ENCODE peak calls at places on chromosomes 4 and X, in five cellular contexts. One of them, this sample, is unnamed.

GRCh38 chr4:55066018-55066417 is 59.4 kb downstream of the KDR start:
- DNase-seq in brain microvascular endothelial cell: no peak
- DNase-seq in heart left ventricle: no peak
- DNase-seq in spleen: no peak
- DNase-seq in CD4-positive, CD25-positive, alpha-beta regulatory T cell: no peak
- DNase-seq in this sample: no peak

GRCh38 chrX:10660171-10660570 is 39.8 kb upstream of the MID1 start:
- DNase-seq in brain microvascular endothelial cell: no peak
- DNase-seq in spleen: no peak
- DNase-seq in heart left ventricle: no peak
- DNase-seq in CD4-positive, CD25-positive, alpha-beta regulatory T cell: no peak
- DNase-seq in this sample: no peak

GRCh38 chrX:150212672-150213480 is 150.2 kb upstream of the MAMLD1 start:
- DNase-seq in brain microvascular endothelial cell: no peak
- DNase-seq in heart left ventricle: peak; percentile 79
- DNase-seq in CD4-positive, CD25-positive, alpha-beta regulatory T cell: no peak
- DNase-seq in spleen: peak; percentile 51
- DNase-seq in this sample: no peak

GRCh38 chrX:82556588-82556987 is 951.5 kb upstream of the POU3F4 start:
- DNase-seq in CD4-positive, CD25-positive, alpha-beta regulatory T cell: no peak
- DNase-seq in spleen: no peak
- DNase-seq in heart left ventricle: no peak
- DNase-seq in brain microvascular endothelial cell: no peak
- DNase-seq in this sample: no peak

GRCh38 chr4:78863991-78864390 is 75.2 kb downstream of the PAQR3 start:
- DNase-seq in brain microvascular endothelial cell: no peak
- DNase-seq in CD4-positive, CD25-positive, alpha-beta regulatory T cell: no peak
- DNase-seq in heart left ventricle: no peak
- DNase-seq in spleen: no peak
- DNase-seq in this sample: no peak

GRCh38 chrX:402857-403256 is 16.1 kb upstream of the PPP2R3B start:
- DNase-seq in CD4-positive, CD25-positive, alpha-beta regulatory T cell: no peak
- DNase-seq in heart left ventricle: no peak
- DNase-seq in spleen: no peak
- DNase-seq in brain microvascular endothelial cell: no peak
- DNase-seq in this sample: no peak

GRCh38 chr4:158259955-158260575 is 49.8 kb downstream of the TMEM144 start:
- DNase-seq in brain microvascular endothelial cell: no peak
- DNase-seq in spleen: no peak
- DNase-seq in CD4-positive, CD25-positive, alpha-beta regulatory T cell: no peak
- DNase-seq in heart left ventricle: no peak
- DNase-seq in this sample: no peak

GRCh38 chr4:147117400-147117799 is 171.7 kb upstream of the TTC29 start:
- DNase-seq in heart left ventricle: no peak
- DNase-seq in brain microvascular endothelial cell: no peak
- DNase-seq in CD4-positive, CD25-positive, alpha-beta regulatory T cell: no peak
- DNase-seq in spleen: no peak
- DNase-seq in this sample: no peak

GRCh38 chr4:156168288-156168687 is 214.6 kb upstream of the CTSO start:
- DNase-seq in brain microvascular endothelial cell: no peak
- DNase-seq in heart left ventricle: no peak
- DNase-seq in spleen: no peak
- DNase-seq in CD4-positive, CD25-positive, alpha-beta regulatory T cell: no peak
- DNase-seq in this sample: no peak

GRCh38 chr4:171650543-171650942 is 162.7 kb upstream of the GALNTL6 start:
- DNase-seq in spleen: no peak
- DNase-seq in CD4-positive, CD25-positive, alpha-beta regulatory T cell: no peak
- DNase-seq in brain microvascular endothelial cell: no peak
- DNase-seq in heart left ventricle: no peak
- DNase-seq in this sample: no peak

GRCh38 chrX:124280294-124280902 is 52.1 kb upstream of the TEX13D start:
- DNase-seq in heart left ventricle: no peak
- DNase-seq in spleen: no peak
- DNase-seq in CD4-positive, CD25-positive, alpha-beta regulatory T cell: no peak
- DNase-seq in brain microvascular endothelial cell: no peak
- DNase-seq in this sample: no peak

GRCh38 chr4:4601803-4602369 is 60.0 kb upstream of the STX18 start:
- DNase-seq in CD4-positive, CD25-positive, alpha-beta regulatory T cell: no peak
- DNase-seq in brain microvascular endothelial cell: no peak
- DNase-seq in spleen: no peak
- DNase-seq in heart left ventricle: no peak
- DNase-seq in this sample: no peak

GRCh38 chr4:4596720-4597119 is 54.9 kb upstream of the STX18 start:
- DNase-seq in spleen: no peak
- DNase-seq in brain microvascular endothelial cell: no peak
- DNase-seq in heart left ventricle: no peak
- DNase-seq in CD4-positive, CD25-positive, alpha-beta regulatory T cell: no peak
- DNase-seq in this sample: no peak

GRCh38 chr4:4599886-4600285 is 58.0 kb upstream of the STX18 start:
- DNase-seq in CD4-positive, CD25-positive, alpha-beta regulatory T cell: no peak
- DNase-seq in spleen: no peak
- DNase-seq in brain microvascular endothelial cell: no peak
- DNase-seq in heart left ventricle: no peak
- DNase-seq in this sample: no peak

GRCh38 chr4:4602468-4602867 is 60.6 kb upstream of the STX18 start:
- DNase-seq in CD4-positive, CD25-positive, alpha-beta regulatory T cell: no peak
- DNase-seq in heart left ventricle: no peak
- DNase-seq in brain microvascular endothelial cell: no peak
- DNase-seq in spleen: no peak
- DNase-seq in this sample: no peak

DNA sequence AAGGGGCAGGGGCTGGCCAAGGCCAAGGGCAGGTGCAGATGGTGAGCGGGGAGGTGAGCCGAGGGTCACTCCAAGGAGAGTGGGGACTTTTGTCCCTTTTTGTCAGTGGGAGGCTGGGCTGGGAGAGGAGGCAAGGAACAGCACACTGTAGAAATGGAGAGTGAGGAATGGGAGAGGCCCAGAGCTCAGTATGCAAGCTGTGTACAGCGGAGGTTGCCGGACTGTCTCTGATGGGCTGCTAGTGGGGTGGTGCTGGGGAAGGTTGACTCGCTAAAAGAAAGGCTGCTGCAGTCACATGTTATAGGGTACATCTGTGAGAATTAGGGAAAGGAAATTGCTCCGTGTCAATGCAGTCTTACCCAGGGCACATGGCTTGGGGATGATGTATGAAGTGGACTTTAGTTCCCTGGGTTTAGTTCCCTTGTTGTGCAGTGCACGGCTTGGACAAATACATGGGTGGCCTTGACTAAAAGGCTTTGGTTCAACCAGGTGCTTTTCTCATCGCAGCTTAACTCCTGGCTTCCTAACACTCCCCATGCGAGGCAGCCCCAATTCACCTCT is 57.1 kb upstream of the STX18 start:
- DNase-seq in CD4-positive, CD25-positive, alpha-beta regulatory T cell: no peak
- DNase-seq in heart left ventricle: no peak
- DNase-seq in spleen: no peak
- DNase-seq in brain microvascular endothelial cell: no peak
- DNase-seq in this sample: no peak
- H3K27ac ChIP-seq in CD4-positive, CD25-positive, alpha-beta regulatory T cell: no peak overlapping the region
- H3K27ac ChIP-seq in heart left ventricle: no peak overlapping the region
- H3K27ac ChIP-seq in spleen: no peak overlapping the region
- H3K27ac ChIP-seq in brain microvascular endothelial cell: no peak overlapping the region
- H3K27ac ChIP-seq in this sample: no peak overlapping the region

GRCh38 chrX:44012484-44013096 is 39.4 kb upstream of the NDP start:
- DNase-seq in heart left ventricle: peak; percentile 31
- DNase-seq in CD4-positive, CD25-positive, alpha-beta regulatory T cell: no peak
- DNase-seq in spleen: peak; percentile 81
- DNase-seq in brain microvascular endothelial cell: peak; percentile 61
- DNase-seq in this sample: no peak
- H3K27ac ChIP-seq in heart left ventricle: no peak overlapping the region
- H3K27ac ChIP-seq in CD4-positive, CD25-positive, alpha-beta regulatory T cell: no peak overlapping the region
- H3K27ac ChIP-seq in spleen: peak overlapping the region; percentile 74
- H3K27ac ChIP-seq in brain microvascular endothelial cell: no peak overlapping the region
- H3K27ac ChIP-seq in this sample: no peak overlapping the region

GRCh38 chrX:71625471-71625870 is 7.2 kb upstream of the CXCR3 start:
- DNase-seq in heart left ventricle: no peak
- DNase-seq in brain microvascular endothelial cell: no peak
- DNase-seq in spleen: no peak
- DNase-seq in CD4-positive, CD25-positive, alpha-beta regulatory T cell: no peak
- DNase-seq in this sample: no peak
- H3K27ac ChIP-seq in heart left ventricle: no peak overlapping the region
- H3K27ac ChIP-seq in brain microvascular endothelial cell: no peak overlapping the region
- H3K27ac ChIP-seq in spleen: no peak overlapping the region
- H3K27ac ChIP-seq in CD4-positive, CD25-positive, alpha-beta regulatory T cell: no peak overlapping the region
- H3K27ac ChIP-seq in this sample: no peak overlapping the region

DNA sequence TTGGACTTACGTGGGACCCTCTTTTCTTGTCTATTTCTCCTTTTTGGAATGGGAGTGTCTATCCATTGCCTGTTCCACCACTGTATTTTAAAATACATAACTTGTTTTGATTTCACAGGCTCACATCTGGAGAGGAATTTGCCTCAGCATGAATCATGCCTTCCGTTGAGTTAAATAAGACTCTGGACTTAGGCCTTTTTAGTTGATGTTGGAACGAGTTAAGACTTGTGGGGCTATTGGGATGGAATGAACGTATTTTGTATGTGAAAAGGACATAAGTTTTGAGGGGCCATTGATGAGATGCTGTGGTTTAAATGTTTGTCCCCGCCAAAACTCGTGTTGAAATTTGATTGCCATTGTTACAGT is 66.2 kb downstream of the BEX3 start:
- DNase-seq in heart left ventricle: no peak
- DNase-seq in spleen: no peak
- DNase-seq in brain microvascular endothelial cell: peak; percentile 44
- DNase-seq in CD4-positive, CD25-positive, alpha-beta regulatory T cell: no peak
- DNase-seq in this sample: no peak
- H3K27ac ChIP-seq in heart left ventricle: no peak overlapping the region
- H3K27ac ChIP-seq in spleen: no peak overlapping the region
- H3K27ac ChIP-seq in brain microvascular endothelial cell: peak overlapping the region; percentile 10
- H3K27ac ChIP-seq in CD4-positive, CD25-positive, alpha-beta regulatory T cell: no peak overlapping the region
- H3K27ac ChIP-seq in this sample: no peak overlapping the region

GRCh38 chrX:38313190-38313589 is 14.1 kb downstream of the RPGR start:
- DNase-seq in brain microvascular endothelial cell: peak; percentile 62
- DNase-seq in CD4-positive, CD25-positive, alpha-beta regulatory T cell: no peak
- DNase-seq in spleen: no peak
- DNase-seq in heart left ventricle: no peak
- DNase-seq in this sample: no peak
- H3K27ac ChIP-seq in brain microvascular endothelial cell: peak overlapping the region; percentile 55
- H3K27ac ChIP-seq in CD4-positive, CD25-positive, alpha-beta regulatory T cell: no peak overlapping the region
- H3K27ac ChIP-seq in spleen: no peak overlapping the region
- H3K27ac ChIP-seq in heart left ventricle: no peak overlapping the region
- H3K27ac ChIP-seq in this sample: no peak overlapping the region

GRCh38 chr4:25913851-25914669 is at the start of gene SMIM20:
- DNase-seq in spleen: peak; percentile 98
- DNase-seq in heart left ventricle: peak; percentile 94
- DNase-seq in brain microvascular endothelial cell: peak; percentile 77
- DNase-seq in CD4-positive, CD25-positive, alpha-beta regulatory T cell: peak; percentile 91
- DNase-seq in this sample: peak; percentile 88

GRCh38 chr4:25915359-25915716 is 1.3 kb downstream of the SMIM20 start:
- DNase-seq in heart left ventricle: peak; percentile 39
- DNase-seq in brain microvascular endothelial cell: peak; percentile 18
- DNase-seq in CD4-positive, CD25-positive, alpha-beta regulatory T cell: no peak
- DNase-seq in spleen: no peak
- DNase-seq in this sample: no peak

GRCh38 chr4:25914670-25915358 is 794 bp downstream of the SMIM20 start:
- DNase-seq in brain microvascular endothelial cell: no peak
- DNase-seq in CD4-positive, CD25-positive, alpha-beta regulatory T cell: no peak
- DNase-seq in spleen: no peak
- DNase-seq in heart left ventricle: no peak
- DNase-seq in this sample: no peak

GRCh38 chr4:25911356-25911755 is 2.7 kb upstream of the SMIM20 start:
- DNase-seq in CD4-positive, CD25-positive, alpha-beta regulatory T cell: no peak
- DNase-seq in spleen: no peak
- DNase-seq in heart left ventricle: no peak
- DNase-seq in brain microvascular endothelial cell: no peak
- DNase-seq in this sample: no peak

GRCh38 chr4:25913056-25913850 is 767 bp upstream of the SMIM20 start:
- DNase-seq in brain microvascular endothelial cell: peak; percentile 10
- DNase-seq in spleen: peak; percentile 93
- DNase-seq in CD4-positive, CD25-positive, alpha-beta regulatory T cell: no peak
- DNase-seq in heart left ventricle: peak; percentile 66
- DNase-seq in this sample: peak; percentile 15
- H3K27ac ChIP-seq in brain microvascular endothelial cell: peak overlapping the region; percentile 22
- H3K27ac ChIP-seq in spleen: peak overlapping the region; percentile 93
- H3K27ac ChIP-seq in CD4-positive, CD25-positive, alpha-beta regulatory T cell: peak overlapping the region; percentile 94
- H3K27ac ChIP-seq in heart left ventricle: peak overlapping the region; percentile 87
- H3K27ac ChIP-seq in this sample: peak overlapping the region; percentile 83

GRCh38 chr4:15395342-15395741 is 32.5 kb upstream of the C1QTNF7 start:
- DNase-seq in heart left ventricle: no peak
- DNase-seq in brain microvascular endothelial cell: no peak
- DNase-seq in CD4-positive, CD25-positive, alpha-beta regulatory T cell: no peak
- DNase-seq in spleen: no peak
- DNase-seq in this sample: no peak
- H3K27ac ChIP-seq in heart left ventricle: no peak overlapping the region
- H3K27ac ChIP-seq in brain microvascular endothelial cell: no peak overlapping the region
- H3K27ac ChIP-seq in CD4-positive, CD25-positive, alpha-beta regulatory T cell: no peak overlapping the region
- H3K27ac ChIP-seq in spleen: no peak overlapping the region
- H3K27ac ChIP-seq in this sample: no peak overlapping the region

DNA sequence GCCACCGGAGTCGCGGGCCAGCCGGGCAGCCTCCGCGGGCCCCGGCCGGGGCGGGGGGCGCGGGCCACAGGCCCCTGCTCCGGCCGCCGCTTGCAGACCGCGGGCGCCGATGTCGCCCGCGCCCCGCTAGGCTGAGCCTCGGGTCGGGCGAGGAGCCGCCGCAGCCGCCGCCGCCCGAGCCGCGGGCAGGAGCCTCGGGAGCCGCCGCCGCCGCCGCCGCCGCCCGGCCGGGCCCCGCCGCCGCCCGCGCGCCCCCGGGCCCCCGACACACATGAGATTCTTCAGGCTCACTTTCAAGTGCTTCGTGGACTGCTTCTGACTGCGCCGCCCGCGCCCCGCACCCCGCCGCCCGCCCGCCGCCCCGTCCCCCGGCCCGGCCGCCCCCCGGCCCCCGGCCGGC is 345 bp downstream of the SLC6A8 start:
- DNase-seq in CD4-positive, CD25-positive, alpha-beta regulatory T cell: no peak
- DNase-seq in brain microvascular endothelial cell: no peak
- DNase-seq in heart left ventricle: peak; percentile 16
- DNase-seq in spleen: no peak
- DNase-seq in this sample: no peak
- H3K27ac ChIP-seq in CD4-positive, CD25-positive, alpha-beta regulatory T cell: no peak overlapping the region
- H3K27ac ChIP-seq in brain microvascular endothelial cell: no peak overlapping the region
- H3K27ac ChIP-seq in heart left ventricle: no peak overlapping the region
- H3K27ac ChIP-seq in spleen: no peak overlapping the region
- H3K27ac ChIP-seq in this sample: no peak overlapping the region

GRCh38 chr4:173371292-173372192 is 788 bp downstream of the SAP30 start:
- DNase-seq in brain microvascular endothelial cell: peak; percentile 55
- DNase-seq in CD4-positive, CD25-positive, alpha-beta regulatory T cell: peak; percentile 50
- DNase-seq in heart left ventricle: peak; percentile 81
- DNase-seq in spleen: peak; percentile 92
- DNase-seq in this sample: peak; percentile 43
- H3K27ac ChIP-seq in brain microvascular endothelial cell: peak overlapping the region; percentile 73
- H3K27ac ChIP-seq in CD4-positive, CD25-positive, alpha-beta regulatory T cell: peak overlapping the region; percentile 90
- H3K27ac ChIP-seq in heart left ventricle: peak overlapping the region; percentile 85
- H3K27ac ChIP-seq in spleen: peak overlapping the region; percentile 97
- H3K27ac ChIP-seq in this sample: peak overlapping the region; percentile 75

GRCh38 chrX:40844476-40844875 is 109.1 kb upstream of the MED14 start:
- DNase-seq in spleen: no peak
- DNase-seq in CD4-positive, CD25-positive, alpha-beta regulatory T cell: no peak
- DNase-seq in brain microvascular endothelial cell: peak; percentile 33
- DNase-seq in heart left ventricle: no peak
- DNase-seq in this sample: no peak
- H3K27ac ChIP-seq in spleen: no peak overlapping the region
- H3K27ac ChIP-seq in CD4-positive, CD25-positive, alpha-beta regulatory T cell: no peak overlapping the region
- H3K27ac ChIP-seq in brain microvascular endothelial cell: peak overlapping the region; percentile 99
- H3K27ac ChIP-seq in heart left ventricle: no peak overlapping the region
- H3K27ac ChIP-seq in this sample: no peak overlapping the region

This sample was measured in effector memory CD4-positive, alpha-beta T cell.